ENCODE peak calls at places on chromosomes 16 and 17, in seven cellular contexts. X is NCI-H187, F is OCI-LY7, V is T-helper 17 cell, D is fibroblast of the conjunctiva, S is HFFc6, T is prostate gland. G is an unnamed sample.

GRCh38 chr16:89620406-89620841 is 7.0 kb downstream of the DPEP1 start:
- DNase-seq in X (no peak), D (no peak), V (no peak), T (no peak), F (no peak), S (no peak), G (no peak)

GRCh38 chr17:2904135-2904534 is 107.9 kb downstream of the RAP1GAP2 start:
- DNase-seq in F (no peak), D (no peak), S (peak; percentile 3), X (no peak), V (no peak), T (no peak), G (no peak)

GRCh38 chr17:77696720-77697460 is 261.6 kb upstream of the TNRC6C start:
- DNase-seq in S (no peak), T (no peak), D (no peak), F (no peak), V (no peak), X (peak; percentile 28), G (no peak)

GRCh38 chr16:23286131-23286532 is 16.0 kb upstream of the SCNN1B start:
- DNase-seq in D (no peak), F (no peak), S (peak; percentile 86), V (no peak), T (no peak), X (no peak), G (no peak)

GRCh38 chr16:79599256-79599836 is 1.2 kb downstream of the MAF start:
- DNase-seq in S (no peak), D (no peak), X (no peak), T (peak; percentile 16), V (peak; percentile 16), F (no peak), G (no peak)

GRCh38 chr17:74282587-74283370 is 8.7 kb downstream of the DNAI2 start:
- DNase-seq in T (no peak), D (no peak), X (no peak), V (peak; percentile 39), F (no peak), S (no peak), G (no peak)

GRCh38 chr16:27819356-27819755 is 244.2 kb downstream of the GSG1L start:
- DNase-seq in D (no peak), V (no peak), X (no peak), T (no peak), F (no peak), S (no peak), G (no peak)

GRCh38 chr17:65283704-65284103 is 146.5 kb downstream of the RGS9 start:
- DNase-seq in S (no peak), X (no peak), V (no peak), T (no peak), D (no peak), F (no peak), G (no peak)

GRCh38 chr17:19507673-19508326 is 25.9 kb upstream of the SLC47A1 start:
- DNase-seq in F (peak; percentile 76), S (peak; percentile 92), T (peak; percentile 91), V (peak; percentile 77), X (peak; percentile 33), D (peak; percentile 90), G (peak; percentile 67)

GRCh38 chr17:2395258-2396170 is 5.3 kb downstream of the MNT start:
- DNase-seq in S (peak; percentile 52), F (no peak), V (no peak), X (no peak), T (peak; percentile 65), D (no peak), G (no peak)

GRCh38 chr17:69819316-69820087 is 255.5 kb upstream of the KCNJ16 start:
- DNase-seq in F (no peak), D (no peak), V (no peak), X (no peak), S (peak; percentile 23), T (no peak), G (peak; percentile 16)

GRCh38 chr17:5676012-5676411 is 91.7 kb upstream of the NLRP1 start:
- DNase-seq in X (no peak), F (no peak), V (no peak), S (no peak), D (no peak), T (no peak), G (no peak)

GRCh38 chr17:34125010-34125409 is 130.1 kb upstream of the CCL2 start:
- DNase-seq in X (no peak), F (no peak), D (no peak), V (no peak), S (no peak), T (no peak), G (no peak)

GRCh38 chr16:25575363-25575762 is 116.4 kb upstream of the HS3ST4 start:
- DNase-seq in V (no peak), F (no peak), S (no peak), T (no peak), X (no peak), D (no peak), G (no peak)

GRCh38 chr17:75482098-75482943 is 25.9 kb downstream of the TMEM94 start:
- DNase-seq in F (no peak), V (no peak), D (no peak), X (no peak), T (no peak), S (no peak), G (no peak)

GRCh38 chr16:64089697-64090096 is 1032.2 kb downstream of the CDH11 start:
- DNase-seq in V (no peak), T (no peak), S (peak; percentile 10), F (peak; percentile 78), D (peak; percentile 9), X (no peak), G (no peak)

GRCh38 chr17:35510031-35510430 is 27.4 kb downstream of the SLFN12L start:
- DNase-seq in X (no peak), T (no peak), D (no peak), V (no peak), F (no peak), S (no peak), G (no peak)

GRCh38 chr16:85424260-85425060 is 188.7 kb upstream of the GSE1 start:
- DNase-seq in S (no peak), V (peak; percentile 4), T (no peak), X (no peak), F (no peak), D (no peak), G (no peak)

GRCh38 chr17:61208301-61209098 is 191.1 kb upstream of the TBX2 start:
- DNase-seq in X (peak; percentile 36), S (no peak), T (no peak), V (no peak), D (no peak), F (no peak), G (no peak)

GRCh38 chr16:79081292-79082066 is 519.1 kb downstream of the MAF start:
- DNase-seq in X (no peak), D (no peak), T (no peak), V (no peak), F (no peak), S (no peak), G (no peak)

G was measured in retinal pigment epithelial cell.